ENCODE peak calls at places on chromosomes 12 and 14, in six cellular contexts. Y is dorsolateral prefrontal cortex, Q is GM23338, S is kidney epithelial cell, E is HepG2, V is tibial artery. U is an unnamed sample.
A peak's percentile ranks its signal among the peaks of the same experiment; 100 is the strongest.

GRCh38 chr14:68219407-68219806 is 399.8 kb downstream of the RAD51B start:
- DNase-seq in Y (no peak), Q (peak; percentile 60), S (no peak), E (no peak), V (no peak), U (no peak)

GRCh38 chr14:22422238-22422637 is 166.8 kb downstream of the DAD1 start:
- DNase-seq in Y (no peak), Q (no peak), S (no peak), E (no peak), V (no peak), U (no peak)

GRCh38 chr12:68633614-68634558 is 23.2 kb downstream of the RAP1B start:
- DNase-seq in Y (no peak), Q (no peak), S (no peak), E (no peak), V (no peak), U (no peak)

GRCh38 chr12:54259194-54260011 is 20.5 kb downstream of the CBX5 start:
- DNase-seq in Y (peak; percentile 55), Q (peak; percentile 98), S (peak; percentile 82), E (no peak), V (peak; percentile 80), U (peak; percentile 77)

GRCh38 chr12:129827985-129828384 is 75.8 kb downstream of the TMEM132D start:
- DNase-seq in Y (no peak), Q (peak; percentile 13), S (no peak), E (no peak), V (no peak), U (no peak)

GRCh38 chr14:81105378-81105777 is 115.4 kb downstream of the GTF2A1 start:
- DNase-seq in Y (no peak), Q (no peak), S (no peak), E (no peak), V (no peak), U (no peak)

GRCh38 chr12:53937596-53938275 is 895 bp upstream of the HOXC13 start:
- DNase-seq in Y (no peak), Q (no peak), S (no peak), E (no peak), V (no peak), U (no peak)

GRCh38 chr12:120628919-120629318 is 11.5 kb upstream of the CABP1 start:
- DNase-seq in Y (peak; percentile 44), Q (peak; percentile 72), S (no peak), E (peak; percentile 29), V (no peak), U (no peak)

GRCh38 chr14:86574026-86574777 is 1044.3 kb downstream of the FLRT2 start:
- DNase-seq in Y (no peak), Q (no peak), S (no peak), E (peak; percentile 0), V (no peak), U (peak; percentile 4)

GRCh38 chr12:77521458-77522115 is 309.1 kb upstream of the NAV3 start:
- DNase-seq in Y (no peak), Q (no peak), S (no peak), E (no peak), V (no peak), U (no peak)

GRCh38 chr14:68245146-68246073 is 425.8 kb downstream of the RAD51B start:
- DNase-seq in Y (no peak), Q (no peak), S (no peak), E (no peak), V (no peak), U (no peak)

GRCh38 chr14:24051789-24052655 is at the start of gene CARMIL3:
- DNase-seq in Y (peak; percentile 81), Q (peak; percentile 90), S (no peak), E (peak; percentile 56), V (peak; percentile 33), U (no peak)

GRCh38 chr14:24053548-24054323 is 1.9 kb downstream of the CARMIL3 start:
- DNase-seq in Y (no peak), Q (no peak), S (no peak), E (no peak), V (no peak), U (no peak)

GRCh38 chr14:24054324-24054641 is 2.5 kb downstream of the CARMIL3 start:
- DNase-seq in Y (no peak), Q (no peak), S (no peak), E (no peak), V (no peak), U (no peak)

GRCh38 chr14:24051162-24051788 is 534 bp upstream of the CARMIL3 start:
- DNase-seq in Y (peak; percentile 39), Q (peak; percentile 52), S (no peak), E (no peak), V (no peak), U (no peak)

GRCh38 chr14:24052656-24053547 is 1.1 kb downstream of the CARMIL3 start:
- DNase-seq in Y (no peak), Q (no peak), S (no peak), E (no peak), V (no peak), U (no peak)
- TF ChIP-seq CTCF in Y (no peak), Q (no peak), S (no peak), E (peak; percentile 2), V (no peak), U (no peak)

GRCh38 chr12:124578445-124578844 is 11.0 kb upstream of the NCOR2 start:
- DNase-seq in Y (no peak), Q (no peak), S (no peak), E (no peak), V (no peak), U (no peak)
- TF ChIP-seq CTCF in Y (no peak), Q (peak; percentile 34), S (no peak), E (no peak), V (no peak), U (no peak)

DNA sequence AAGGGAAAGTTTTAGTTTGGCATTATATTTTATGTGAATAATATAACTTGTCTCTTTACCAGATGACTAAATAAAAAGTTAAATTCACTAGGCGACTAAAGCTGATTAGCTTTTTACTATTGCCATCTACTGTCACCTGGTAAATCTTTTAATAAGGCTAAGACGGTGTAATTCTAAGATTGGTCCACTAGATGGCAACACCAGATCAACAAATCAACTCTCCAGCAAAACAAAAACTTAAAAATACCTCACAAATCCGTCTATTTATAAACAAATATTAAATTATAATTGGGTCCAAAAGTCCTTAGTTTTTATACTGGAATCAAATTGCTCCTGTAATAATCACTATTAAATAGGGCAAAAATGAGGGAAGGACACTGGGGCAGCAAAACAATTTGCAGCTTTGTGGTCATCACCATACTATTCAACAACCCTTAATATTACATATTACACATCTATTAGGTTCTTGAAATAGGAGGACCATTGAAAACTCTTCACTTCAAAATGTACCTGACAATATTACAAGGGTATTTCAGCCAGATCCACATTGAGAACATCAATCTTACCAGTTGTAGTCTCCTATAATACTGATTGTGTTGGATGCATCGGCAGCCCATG is 47.9 kb downstream of the GALC start:
- DNase-seq in Y (no peak), Q (peak; percentile 64), S (peak; percentile 12), E (peak; percentile 29), V (no peak), U (peak; percentile 34)
- TF ChIP-seq CTCF in Y (peak; percentile 63), Q (peak; percentile 82), S (peak; percentile 58), E (peak; percentile 65), V (peak; percentile 47), U (peak; percentile 51)

GRCh38 chr12:6962285-6963015 is 8.0 kb downstream of the PHB2 start:
- DNase-seq in Y (no peak), Q (peak; percentile 58), S (no peak), E (no peak), V (no peak), U (no peak)

GRCh38 chr12:6960291-6961277 is 9.4 kb downstream of the PTPN6 start:
- DNase-seq in Y (no peak), Q (no peak), S (no peak), E (no peak), V (no peak), U (no peak)

GRCh38 chr12:6963016-6963731 is 7.3 kb downstream of the PHB2 start:
- DNase-seq in Y (no peak), Q (peak; percentile 95), S (no peak), E (no peak), V (peak; percentile 18), U (no peak)

GRCh38 chr12:6961278-6961694 is 9.2 kb downstream of the PHB2 start:
- DNase-seq in Y (no peak), Q (no peak), S (no peak), E (no peak), V (peak; percentile 56), U (no peak)

DNA sequence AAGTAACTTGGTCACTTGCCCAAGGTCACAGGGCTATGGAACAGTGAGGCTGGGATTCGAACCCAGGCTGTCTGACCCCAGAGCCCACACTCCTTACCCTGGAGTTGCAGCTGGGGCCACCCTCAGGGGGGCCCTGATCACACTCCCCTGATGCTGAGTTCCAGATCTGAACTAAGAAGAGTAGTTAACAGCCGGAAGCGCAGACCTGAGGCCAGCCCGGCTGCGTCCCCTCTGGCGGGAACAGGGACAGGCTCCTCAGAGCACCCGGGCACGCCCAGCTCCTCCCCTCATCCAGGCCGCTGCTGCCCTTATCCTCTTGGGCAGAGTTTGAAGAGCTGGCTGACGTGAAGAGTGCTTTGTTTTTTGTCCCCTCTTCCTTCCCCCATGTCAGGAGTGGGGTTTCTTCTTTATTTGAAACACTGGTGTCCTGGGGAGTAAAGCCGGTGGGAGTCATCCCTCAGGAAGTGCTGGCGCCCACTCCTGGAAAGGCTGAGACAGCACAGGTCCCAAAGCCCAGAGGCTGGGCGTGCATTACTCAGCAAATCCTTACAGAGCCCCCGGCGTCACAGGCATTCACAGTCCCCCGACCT is 8.7 kb downstream of the PHB2 start:
- DNase-seq in Y (no peak), Q (peak; percentile 91), S (no peak), E (peak; percentile 81), V (peak; percentile 57), U (peak; percentile 42)
- TF ChIP-seq CTCF in Y (no peak), Q (peak; percentile 80), S (peak; percentile 73), E (peak; percentile 81), V (peak; percentile 19), U (peak; percentile 59)

DNA sequence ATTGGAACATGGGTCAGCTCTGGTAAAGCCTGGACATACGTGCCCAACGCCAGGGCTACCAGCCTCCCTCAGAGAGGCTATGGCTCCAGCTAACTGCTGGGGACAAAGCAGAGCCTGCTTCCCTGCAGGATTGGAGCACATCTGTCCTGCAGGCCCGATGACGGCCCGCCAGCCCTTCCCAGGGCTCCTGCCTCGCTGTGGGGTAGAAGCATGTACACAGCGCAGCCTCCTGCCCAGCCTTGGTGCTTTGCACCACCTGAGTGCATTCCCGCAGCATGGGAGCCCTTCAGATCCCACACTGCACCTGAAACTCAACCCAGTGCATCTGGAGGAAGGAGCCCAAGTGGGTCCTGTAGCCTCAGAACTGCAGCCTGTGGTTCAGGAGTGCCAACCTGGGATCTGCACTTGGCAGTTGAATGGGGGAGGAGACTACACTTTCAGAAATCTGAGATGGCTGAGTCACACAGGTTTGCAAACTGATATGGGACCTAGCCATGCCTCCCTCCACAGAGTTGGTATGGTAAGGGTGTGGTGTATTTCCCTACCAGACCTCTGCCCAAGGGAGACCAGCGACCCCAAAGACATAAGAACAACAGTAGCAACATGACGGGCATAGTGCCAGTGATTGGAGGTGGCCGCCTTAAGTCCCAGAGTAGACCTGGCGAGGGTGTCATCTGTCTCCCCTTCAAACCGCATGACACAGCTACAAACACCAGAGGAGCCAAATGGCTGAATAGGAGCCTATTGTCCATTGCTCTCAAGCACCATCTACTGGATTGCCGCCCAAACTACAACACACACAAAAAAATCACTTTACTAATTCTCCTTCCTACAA is 273.9 kb upstream of the MIS18BP1 start:
- DNase-seq in Y (no peak), Q (peak; percentile 85), S (no peak), E (peak; percentile 63), V (no peak), U (no peak)
- TF ChIP-seq CTCF in Y (no peak), Q (peak; percentile 76), S (peak; percentile 31), E (peak; percentile 67), V (no peak), U (no peak)

GRCh38 chr12:18320036-18320617 is 58.8 kb downstream of the PIK3C2G start:
- DNase-seq in Y (no peak), Q (peak; percentile 78), S (peak; percentile 44), E (peak; percentile 74), V (no peak), U (peak; percentile 23)
- TF ChIP-seq CTCF in Y (peak; percentile 18), Q (peak; percentile 71), S (peak; percentile 54), E (peak; percentile 73), V (peak; percentile 26), U (peak; percentile 35)

U was measured in AG09319.